ENCODE peak calls at places on chromosome 10, in ten cellular contexts. Q, Y, P, F, L, A, S, C, T and Z are unnamed samples.
A peak's percentile ranks its signal among the peaks of the same experiment; 100 is the strongest.

GRCh38 chr10:97179731-97180366 is 5.9 kb downstream of the SLIT1 start:
- DNase-seq in Q (peak; percentile 8), Y (no peak), P (no peak), F (peak; percentile 8), L (no peak), A (peak; percentile 49), S (no peak), C (no peak), T (no peak), Z (peak; percentile 59)

GRCh38 chr10:78438094-78438906 is 404.6 kb downstream of the RPS24 start:
- DNase-seq in Q (no peak), Y (no peak), P (no peak), F (no peak), L (no peak), A (peak; percentile 32), S (no peak), C (no peak), T (no peak), Z (no peak)

GRCh38 chr10:35409094-35409582 is 72.8 kb downstream of the CCNY start:
- DNase-seq in Q (no peak), Y (peak; percentile 25), P (no peak), F (peak; percentile 81), L (peak; percentile 90), A (no peak), S (no peak), C (no peak), T (no peak), Z (no peak)

GRCh38 chr10:101287922-101288638 is 58.8 kb upstream of the LBX1 start:
- DNase-seq in Q (no peak), Y (peak; percentile 38), P (peak; percentile 90), F (peak; percentile 39), L (peak; percentile 20), A (no peak), S (no peak), C (no peak), T (no peak), Z (peak; percentile 51)

GRCh38 chr10:101146392-101147251 is 15.5 kb downstream of the TLX1 start:
- DNase-seq in Q (no peak), Y (no peak), P (no peak), F (no peak), L (no peak), A (no peak), S (no peak), C (no peak), T (no peak), Z (no peak)

GRCh38 chr10:856405-857157 is 74.9 kb downstream of the LARP4B start:
- DNase-seq in Q (no peak), Y (no peak), P (no peak), F (no peak), L (no peak), A (no peak), S (no peak), C (no peak), T (no peak), Z (peak; percentile 17)

GRCh38 chr10:94172332-94172731 is 178.6 kb downstream of the PLCE1 start:
- DNase-seq in Q (no peak), Y (no peak), P (no peak), F (no peak), L (peak; percentile 60), A (no peak), S (no peak), C (no peak), T (no peak), Z (no peak)

GRCh38 chr10:109247819-109248218 is 675.5 kb downstream of the XPNPEP1 start:
- DNase-seq in Q (no peak), Y (no peak), P (no peak), F (no peak), L (no peak), A (no peak), S (no peak), C (no peak), T (peak; percentile 21), Z (no peak)

GRCh38 chr10:124378817-124379510 is 39.8 kb downstream of the OAT start:
- DNase-seq in Q (peak; percentile 34), Y (no peak), P (no peak), F (no peak), L (no peak), A (peak; percentile 63), S (no peak), C (no peak), T (no peak), Z (no peak)

GRCh38 chr10:47312663-47312995 is 9.6 kb upstream of the GDF2 start:
- DNase-seq in Q (no peak), Y (no peak), P (no peak), F (no peak), L (no peak), A (no peak), S (no peak), C (no peak), T (no peak), Z (no peak)

GRCh38 chr10:109883859-109884771 is 39.2 kb downstream of the XPNPEP1 start:
- DNase-seq in Q (peak; percentile 58), Y (peak; percentile 60), P (peak; percentile 75), F (peak; percentile 94), L (peak; percentile 90), A (peak; percentile 87), S (peak; percentile 62), C (peak; percentile 19), T (peak; percentile 58), Z (peak; percentile 93)

GRCh38 chr10:29826801-29827200 is 192.0 kb upstream of the SVIL start:
- DNase-seq in Q (no peak), Y (no peak), P (no peak), F (no peak), L (no peak), A (no peak), S (no peak), C (no peak), T (no peak), Z (no peak)

GRCh38 chr10:42885491-42886270 is 103.1 kb downstream of the BMS1 start:
- DNase-seq in Q (no peak), Y (no peak), P (no peak), F (no peak), L (no peak), A (peak; percentile 12), S (no peak), C (no peak), T (no peak), Z (no peak)

GRCh38 chr10:97676770-97677581 is 10.1 kb downstream of the AVPI1 start:
- DNase-seq in Q (peak; percentile 24), Y (no peak), P (peak; percentile 81), F (peak; percentile 70), L (peak; percentile 63), A (no peak), S (peak; percentile 51), C (no peak), T (no peak), Z (peak; percentile 84)

GRCh38 chr10:44383749-44384600 is 922 bp downstream of the CXCL12 start:
- DNase-seq in Q (peak; percentile 5), Y (no peak), P (no peak), F (peak; percentile 56), L (peak; percentile 54), A (peak; percentile 71), S (no peak), C (no peak), T (peak; percentile 18), Z (no peak)

GRCh38 chr10:598415-599170 is 90.9 kb downstream of the DIP2C start:
- DNase-seq in Q (no peak), Y (no peak), P (no peak), F (peak; percentile 90), L (peak; percentile 98), A (peak; percentile 58), S (peak; percentile 20), C (no peak), T (no peak), Z (no peak)

GRCh38 chr10:26335574-26336093 is 102.5 kb upstream of the APBB1IP start:
- DNase-seq in Q (no peak), Y (no peak), P (no peak), F (no peak), L (no peak), A (no peak), S (peak; percentile 40), C (no peak), T (no peak), Z (no peak)